ENCODE peak calls at places on chromosome X, in four cellular contexts. Z, N, J and K are unnamed samples.

GRCh38 chrX:72046447-72046846 is 85.3 kb downstream of the RTL5 start:
- DNase-seq in Z (no peak), J (peak; percentile 19), N (no peak), K (no peak)

GRCh38 chrX:7147431-7147977 is at the start of gene STS:
- DNase-seq in Z (no peak), J (peak; percentile 30), N (peak; percentile 56), K (peak; percentile 7)

GRCh38 chrX:130120746-130121504 is 10.6 kb upstream of the ELF4 start:
- DNase-seq in N (peak; percentile 77), Z (no peak), J (peak; percentile 83), K (peak; percentile 80)

GRCh38 chrX:103797691-103798090 is 21.1 kb downstream of the PLP1 start:
- DNase-seq in N (no peak), Z (no peak), J (no peak), K (no peak)

GRCh38 chrX:85964744-85965143 is 82.6 kb downstream of the CHM start:
- DNase-seq in Z (no peak), J (no peak), N (no peak), K (no peak)

GRCh38 chrX:115560211-115560977 is 580 bp upstream of the PLS3 start:
- DNase-seq in Z (no peak), J (peak; percentile 23), N (no peak), K (peak; percentile 73)

GRCh38 chrX:115378471-115378870 is 89.0 kb downstream of the LUZP4 start:
- DNase-seq in N (no peak), J (no peak), Z (no peak), K (peak; percentile 27)

GRCh38 chrX:72461766-72462165 is 110.9 kb downstream of the HDAC8 start:
- DNase-seq in J (no peak), N (no peak), Z (no peak), K (no peak)

GRCh38 chrX:27890611-27891010 is 82.8 kb downstream of the MAGEB10 start:
- DNase-seq in J (peak; percentile 49), Z (peak; percentile 6), N (no peak), K (peak; percentile 2)

GRCh38 chrX:134423606-134424005 is 36.4 kb upstream of the HPRT1 start:
- DNase-seq in J (peak; percentile 15), Z (no peak), N (no peak), K (peak; percentile 11)

GRCh38 chrX:149374751-149375150 is 130.4 kb downstream of the IDS start:
- DNase-seq in N (no peak), J (peak; percentile 0), Z (no peak), K (no peak)

GRCh38 chrX:53188763-53189162 is 36.2 kb downstream of the KDM5C start:
- DNase-seq in Z (no peak), N (peak; percentile 56), J (no peak), K (no peak)

GRCh38 chrX:2395261-2395850 is 105.4 kb downstream of the DHRSX start:
- DNase-seq in J (no peak), Z (no peak), N (no peak), K (no peak)

GRCh38 chrX:137479394-137479793 is 86.5 kb upstream of the ZIC3 start:
- DNase-seq in N (no peak), Z (no peak), J (no peak), K (no peak)

GRCh38 chrX:74251006-74251930 is 52.7 kb upstream of the ZCCHC13 start:
- DNase-seq in Z (peak; percentile 38), N (no peak), J (peak; percentile 84), K (peak; percentile 59)

GRCh38 chrX:34972206-34972605 is 29.6 kb downstream of the FAM47B start:
- DNase-seq in N (no peak), Z (no peak), J (no peak), K (no peak)

GRCh38 chrX:18630956-18631355 is 41.0 kb downstream of the RS1 start:
- DNase-seq in Z (no peak), N (no peak), J (no peak), K (no peak)

GRCh38 chrX:24424948-24425347 is 40.1 kb upstream of the PDK3 start:
- DNase-seq in Z (no peak), N (no peak), J (no peak), K (peak; percentile 46)

GRCh38 chrX:38879631-38880220 is 78.5 kb downstream of the MID1IP1 start:
- DNase-seq in N (no peak), Z (no peak), J (no peak), K (no peak)

GRCh38 chrX:16212436-16212835 is 45.2 kb downstream of the MAGEB17 start:
- DNase-seq in J (peak; percentile 32), N (no peak), Z (no peak), K (no peak)

GRCh38 chrX:9189286-9189685 is 155.4 kb upstream of the FAM9B start:
- DNase-seq in J (peak; percentile 13), Z (no peak), N (no peak), K (no peak)

GRCh38 chrX:120668357-120668756 is 38.5 kb upstream of the C1GALT1C1 start:
- DNase-seq in J (no peak), Z (no peak), N (no peak), K (no peak)

GRCh38 chrX:108731144-108731543 is 5.2 kb downstream of the IRS4 start:
- DNase-seq in N (no peak), Z (no peak), J (no peak), K (no peak)

GRCh38 chrX:122187065-122187464 is 997.0 kb upstream of the GRIA3 start:
- DNase-seq in J (no peak), N (no peak), Z (no peak), K (no peak)

GRCh38 chrX:1443496-1444075 is 9.1 kb downstream of the ASMTL start:
- DNase-seq in N (peak; percentile 37), Z (no peak), J (no peak), K (no peak)

GRCh38 chrX:48487362-48487785 is 11.4 kb downstream of the FTSJ1 start:
- DNase-seq in Z (peak; percentile 37), J (peak; percentile 99), N (no peak), K (peak; percentile 93)

GRCh38 chrX:1600406-1601050 is 9.1 kb downstream of the AKAP17A start:
- DNase-seq in N (no peak), J (no peak), Z (no peak), K (no peak)

GRCh38 chrX:142096263-142096662 is 108.8 kb downstream of the MAGEC2 start:
- DNase-seq in J (no peak), N (no peak), Z (no peak), K (no peak)

GRCh38 chrX:119468186-119468929 is at the start of gene SLC25A5:
- DNase-seq in J (peak; percentile 82), Z (no peak), N (peak; percentile 83), K (peak; percentile 85)

GRCh38 chrX:136574548-136574947 is 42.5 kb downstream of the VGLL1 start:
- DNase-seq in Z (no peak), J (no peak), N (no peak), K (no peak)

GRCh38 chrX:31314921-31315320 is 243.1 kb upstream of the FTHL17 start:
- DNase-seq in J (peak; percentile 22), Z (no peak), N (no peak), K (peak; percentile 72)

GRCh38 chrX:149691794-149692193 is 20.1 kb upstream of the MAGEA11 start:
- DNase-seq in J (no peak), N (no peak), Z (no peak), K (no peak)

GRCh38 chrX:55107911-55108310 is 19.1 kb downstream of the PAGE2 start:
- DNase-seq in Z (no peak), J (no peak), N (no peak), K (no peak)

GRCh38 chrX:33336783-33337182 is 125.4 kb upstream of the DMD start:
- DNase-seq in Z (no peak), N (no peak), J (peak; percentile 6), K (no peak)

GRCh38 chrX:44785652-44786051 is 58.2 kb upstream of the DUSP21 start:
- DNase-seq in Z (peak; percentile 26), J (no peak), N (no peak), K (peak; percentile 78)

GRCh38 chrX:79604364-79604763 is 237.2 kb upstream of the ITM2A start:
- DNase-seq in N (no peak), J (no peak), Z (no peak), K (no peak)